ENCODE peak calls at places on chromosomes 7 and 10, in nine cellular contexts. J, U, O, R, K, L, T, Y and I are unnamed samples.

GRCh38 chr7:64793106-64793755 is 997 bp upstream of the ZNF138 start:
- DNase-seq in J (no peak), U (no peak), O (peak; percentile 10), R (no peak), K (no peak), L (no peak), T (no peak), Y (no peak), I (no peak)

GRCh38 chr7:7921830-7922229 is 46.8 kb upstream of the GLCCI1 start:
- DNase-seq in J (no peak), U (no peak), O (peak; percentile 7), R (no peak), K (no peak), L (no peak), T (no peak), Y (no peak), I (peak; percentile 42)

GRCh38 chr7:95867309-95867708 is 95.0 kb downstream of the DYNC1I1 start:
- DNase-seq in J (no peak), U (no peak), O (peak; percentile 56), R (peak; percentile 55), K (no peak), L (no peak), T (no peak), Y (no peak), I (no peak)

GRCh38 chr10:86521620-86522384 is at the start of gene WAPL:
- DNase-seq in J (peak; percentile 98), U (peak; percentile 96), O (peak; percentile 97), R (peak; percentile 91), K (peak; percentile 93), L (peak; percentile 60), T (peak; percentile 98), Y (peak; percentile 88), I (peak; percentile 81)

GRCh38 chr7:33250421-33250827 is 121.1 kb downstream of the BBS9 start:
- DNase-seq in J (no peak), U (no peak), O (no peak), R (no peak), K (no peak), L (no peak), T (no peak), Y (no peak), I (no peak)

GRCh38 chr10:33190406-33190805 is 144.1 kb downstream of the NRP1 start:
- DNase-seq in J (no peak), U (no peak), O (no peak), R (no peak), K (no peak), L (no peak), T (no peak), Y (no peak), I (no peak)

GRCh38 chr10:128062837-128063563 is 63.2 kb downstream of the MKI67 start:
- DNase-seq in J (peak; percentile 83), U (peak; percentile 70), O (peak; percentile 72), R (no peak), K (no peak), L (no peak), T (peak; percentile 49), Y (no peak), I (no peak)

GRCh38 chr7:64636386-64636785 is 29.5 kb upstream of the ZNF107 start:
- DNase-seq in J (no peak), U (peak; percentile 28), O (no peak), R (no peak), K (no peak), L (no peak), T (no peak), Y (no peak), I (no peak)

GRCh38 chr7:133550811-133551210 is 297.9 kb downstream of the EXOC4 start:
- DNase-seq in J (no peak), U (no peak), O (no peak), R (no peak), K (no peak), L (no peak), T (no peak), Y (no peak), I (no peak)

GRCh38 chr7:145293793-145294153 is 457.9 kb upstream of the TPK1 start:
- DNase-seq in J (no peak), U (no peak), O (no peak), R (no peak), K (no peak), L (no peak), T (no peak), Y (no peak), I (no peak)

GRCh38 chr7:122850528-122850927 is 35.7 kb downstream of the CADPS2 start:
- DNase-seq in J (no peak), U (no peak), O (no peak), R (no peak), K (no peak), L (no peak), T (no peak), Y (no peak), I (no peak)

GRCh38 chr10:112535432-112536038 is 88.5 kb downstream of the VTI1A start:
- DNase-seq in J (no peak), U (no peak), O (no peak), R (peak; percentile 7), K (no peak), L (no peak), T (no peak), Y (peak; percentile 42), I (no peak)

GRCh38 chr7:75024922-75025321 is 48.7 kb downstream of the RCC1L start:
- DNase-seq in J (no peak), U (no peak), O (no peak), R (no peak), K (no peak), L (no peak), T (no peak), Y (no peak), I (no peak)

GRCh38 chr7:19984231-19984632 is 210.8 kb upstream of the TMEM196 start:
- DNase-seq in J (no peak), U (peak; percentile 5), O (peak; percentile 57), R (no peak), K (no peak), L (no peak), T (no peak), Y (peak; percentile 42), I (no peak)